ENCODE peak calls at places on chromosome 11, in four cellular contexts. V is ovary, F is WERI-Rb-1, Z is brain microvascular endothelial cell. G is an unnamed sample.

GRCh38 chr11:133946541-133947297 is 10.0 kb downstream of the IGSF9B start:
- DNase-seq in V (no peak), F (peak), Z (no peak), G (no peak)

GRCh38 chr11:10477690-10478046 is 22.6 kb downstream of the AMPD3 start:
- DNase-seq in V (no peak), F (no peak), Z (no peak), G (no peak)

GRCh38 chr11:19970944-19971343 is 189.3 kb downstream of the DBX1 start:
- DNase-seq in F (no peak), Z (no peak), V (no peak), G (no peak)

GRCh38 chr11:75562836-75563484 is 907 bp downstream of the SERPINH1 start:
- DNase-seq in F (peak), Z (peak), V (no peak), G (no peak)

GRCh38 chr11:118522571-118523072 is 4.7 kb upstream of the TTC36 start:
- DNase-seq in Z (peak), V (no peak), F (peak), G (no peak)

GRCh38 chr11:19955660-19956059 is 204.6 kb downstream of the DBX1 start:
- DNase-seq in F (no peak), Z (no peak), V (no peak), G (no peak)

GRCh38 chr11:114228401-114229061 is 67.7 kb upstream of the NNMT start:
- DNase-seq in F (peak), V (no peak), Z (no peak), G (no peak)

GRCh38 chr11:36296925-36297604 is 977 bp downstream of the PRR5L start:
- DNase-seq in V (no peak), F (no peak), Z (peak), G (peak)

GRCh38 chr11:78138694-78139421 is 568 bp downstream of the ALG8 start:
- DNase-seq in Z (peak), F (no peak), V (no peak), G (no peak)

GRCh38 chr11:11407065-11407737 is 54.2 kb upstream of the CSNK2A3 start:
- DNase-seq in F (no peak), V (peak), Z (no peak), G (no peak)

GRCh38 chr11:47366020-47366490 is 12.3 kb downstream of the SPI1 start:
- DNase-seq in Z (no peak), V (no peak), F (no peak), G (no peak)

GRCh38 chr11:42536961-42537360 is 774.8 kb upstream of the API5 start:
- DNase-seq in V (no peak), F (no peak), Z (no peak), G (no peak)

GRCh38 chr11:104467414-104467813 is 303.5 kb upstream of the PDGFD start:
- DNase-seq in V (no peak), F (no peak), Z (peak), G (no peak)

GRCh38 chr11:122853971-122854446 is 15.7 kb downstream of the CRTAM start:
- DNase-seq in Z (peak), F (peak), V (peak), G (peak)

GRCh38 chr11:69053169-69053477 is 4.4 kb downstream of the TPCN2 start:
- DNase-seq in Z (no peak), F (no peak), V (no peak), G (no peak)

GRCh38 chr11:76329983-76330382 is 50.9 kb downstream of the THAP12 start:
- DNase-seq in F (no peak), V (no peak), Z (no peak), G (no peak)

GRCh38 chr11:42620796-42621195 is 691.0 kb upstream of the API5 start:
- DNase-seq in Z (no peak), V (no peak), F (no peak), G (no peak)

GRCh38 chr11:128913806-128914205 is 22.6 kb downstream of the KCNJ5 start:
- DNase-seq in V (no peak), F (peak), Z (no peak), G (no peak)

GRCh38 chr11:34263462-34264186 is 94.2 kb downstream of the ABTB2 start:
- DNase-seq in V (no peak), Z (peak), F (no peak), G (peak)

GRCh38 chr11:111046291-111046690 is 199.2 kb upstream of the POU2AF2 start:
- DNase-seq in F (no peak), V (no peak), Z (peak), G (no peak)

GRCh38 chr11:101348786-101349185 is 219.2 kb upstream of the PGR start:
- DNase-seq in Z (no peak), F (no peak), V (no peak), G (no peak)

GRCh38 chr11:1679881-1680280 is 17.1 kb upstream of the KRTAP5-6 start:
- DNase-seq in V (no peak), Z (no peak), F (no peak), G (no peak)

GRCh38 chr11:9613830-9614762 is 40.6 kb downstream of the WEE1 start:
- DNase-seq in V (peak), Z (peak), F (peak), G (peak)

GRCh38 chr11:108338750-108339149 is 115.9 kb downstream of the ATM start:
- DNase-seq in V (no peak), F (no peak), Z (no peak), G (no peak)

GRCh38 chr11:29260939-29261705 is 755.7 kb downstream of the KCNA4 start:
- DNase-seq in V (no peak), Z (peak), F (no peak), G (no peak)

GRCh38 chr11:128686045-128686741 is 7.7 kb upstream of the FLI1 start:
- DNase-seq in F (no peak), V (no peak), Z (no peak), G (no peak)

GRCh38 chr11:1936072-1936780 is 10.9 kb upstream of the MRPL23 start:
- DNase-seq in V (peak), F (no peak), Z (no peak), G (no peak)

GRCh38 chr11:57312511-57313021 is 12.2 kb downstream of the TNKS1BP1 start:
- DNase-seq in F (no peak), Z (no peak), V (no peak), G (no peak)

GRCh38 chr11:66340596-66341501 is 4.1 kb downstream of the BRMS1 start:
- DNase-seq in F (no peak), V (no peak), Z (no peak), G (no peak)

GRCh38 chr11:67504023-67504949 is 877 bp downstream of the PITPNM1 start:
- DNase-seq in Z (peak), V (no peak), F (no peak), G (no peak)

GRCh38 chr11:57798905-57799559 is 37.4 kb downstream of the CTNND1 start:
- DNase-seq in Z (no peak), F (no peak), V (peak), G (no peak)

GRCh38 chr11:73218830-73219215 is 742 bp downstream of the P2RY2 start:
- DNase-seq in Z (no peak), V (no peak), F (no peak), G (no peak)

GRCh38 chr11:83713701-83714100 is 427.5 kb upstream of the CCDC90B start:
- DNase-seq in F (no peak), Z (no peak), V (no peak), G (peak)

GRCh38 chr11:23988381-23989006 is 508.4 kb upstream of the LUZP2 start:
- DNase-seq in F (no peak), Z (peak), V (no peak), G (peak)

GRCh38 chr11:82004537-82005213 is 729.0 kb downstream of the FAM181B start:
- DNase-seq in Z (peak), V (no peak), F (no peak), G (no peak)
- H3K4me3 ChIP-seq in Z (no peak), V (no peak), F (no peak), G (no peak)

GRCh38 chr11:70312401-70313357 is 42.2 kb downstream of the PPFIA1 start:
- DNase-seq in Z (no peak), F (no peak), V (no peak), G (no peak)
- H3K4me3 ChIP-seq in Z (no peak), F (no peak), V (no peak), G (no peak)

GRCh38 chr11:117023178-117023577 is 75.0 kb downstream of the SIK3 start:
- DNase-seq in Z (no peak), V (no peak), F (no peak), G (no peak)

GRCh38 chr11:117019871-117020270 is 78.4 kb downstream of the SIK3 start:
- DNase-seq in F (no peak), Z (no peak), V (no peak), G (no peak)

GRCh38 chr11:117020287-117020686 is 77.9 kb downstream of the SIK3 start:
- DNase-seq in V (no peak), F (no peak), Z (no peak), G (no peak)

GRCh38 chr11:117022526-117022925 is 75.7 kb downstream of the SIK3 start:
- DNase-seq in V (no peak), Z (no peak), F (no peak), G (no peak)

GRCh38 chr11:117020873-117021564 is 77.2 kb downstream of the SIK3 start:
- DNase-seq in Z (no peak), V (no peak), F (no peak), G (no peak)
- H3K4me3 ChIP-seq in Z (no peak), V (no peak), F (no peak), G (no peak)

DNA sequence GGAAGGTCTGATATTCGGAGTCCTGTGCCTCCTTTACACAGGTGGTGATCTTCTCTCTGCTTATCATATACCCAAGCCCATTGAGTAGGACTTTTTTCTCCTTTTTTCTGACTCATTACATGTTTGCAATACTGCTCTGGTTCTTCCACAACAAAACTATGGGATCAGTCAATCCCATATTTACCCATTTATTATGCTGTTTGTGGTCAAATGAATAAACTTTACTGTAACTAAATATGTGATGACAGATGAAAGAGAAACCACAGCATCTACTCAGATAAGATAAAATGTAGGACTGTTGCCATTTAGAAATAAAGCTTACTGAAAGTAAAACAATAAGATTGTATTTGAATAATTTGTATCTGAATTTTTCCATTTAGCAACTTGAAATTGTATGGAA is 958.7 kb upstream of the FAT3 start:
- DNase-seq in F (no peak), V (no peak), Z (no peak), G (no peak)
- H3K4me3 ChIP-seq in F (no peak), V (no peak), Z (no peak), G (no peak)

DNA sequence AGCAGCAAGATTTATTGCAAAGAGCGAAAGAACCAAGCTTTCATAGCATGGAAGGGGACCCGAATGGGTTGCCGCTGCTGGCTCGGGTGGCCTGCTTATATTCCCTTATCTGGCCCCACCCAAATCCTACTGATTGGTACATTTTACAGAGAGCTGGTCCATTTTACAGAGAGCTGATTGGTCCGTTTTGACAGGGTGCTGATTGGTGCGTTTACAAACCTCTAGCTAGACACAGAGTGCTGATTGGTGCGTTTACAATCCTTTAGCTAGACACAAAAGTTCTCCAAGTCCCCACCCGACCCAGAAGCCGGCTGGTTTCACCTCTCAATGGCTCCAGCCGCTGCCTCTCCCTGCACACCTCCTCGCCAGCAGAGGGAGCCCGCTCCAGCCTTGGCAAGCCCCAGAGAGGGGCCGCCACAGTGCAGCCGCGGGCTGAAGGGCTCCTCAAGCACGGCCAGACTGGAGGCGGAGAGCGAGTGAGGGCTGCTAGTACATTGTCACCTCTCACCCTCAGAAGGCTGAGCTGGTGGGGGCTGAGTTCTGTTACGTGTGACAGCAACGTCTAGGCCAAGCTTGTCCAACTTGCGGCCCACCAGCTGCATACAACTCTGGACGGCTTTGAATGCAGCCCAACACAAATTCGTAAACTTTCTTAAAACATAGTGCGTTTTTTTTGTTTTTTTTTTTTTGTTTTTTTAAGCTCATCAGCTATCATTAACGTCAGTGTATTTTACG is 8.7 kb downstream of the PTH start:
- DNase-seq in F (peak), Z (peak), V (no peak), G (no peak)
- H3K4me3 ChIP-seq in F (no peak), Z (no peak), V (no peak), G (peak)

DNA sequence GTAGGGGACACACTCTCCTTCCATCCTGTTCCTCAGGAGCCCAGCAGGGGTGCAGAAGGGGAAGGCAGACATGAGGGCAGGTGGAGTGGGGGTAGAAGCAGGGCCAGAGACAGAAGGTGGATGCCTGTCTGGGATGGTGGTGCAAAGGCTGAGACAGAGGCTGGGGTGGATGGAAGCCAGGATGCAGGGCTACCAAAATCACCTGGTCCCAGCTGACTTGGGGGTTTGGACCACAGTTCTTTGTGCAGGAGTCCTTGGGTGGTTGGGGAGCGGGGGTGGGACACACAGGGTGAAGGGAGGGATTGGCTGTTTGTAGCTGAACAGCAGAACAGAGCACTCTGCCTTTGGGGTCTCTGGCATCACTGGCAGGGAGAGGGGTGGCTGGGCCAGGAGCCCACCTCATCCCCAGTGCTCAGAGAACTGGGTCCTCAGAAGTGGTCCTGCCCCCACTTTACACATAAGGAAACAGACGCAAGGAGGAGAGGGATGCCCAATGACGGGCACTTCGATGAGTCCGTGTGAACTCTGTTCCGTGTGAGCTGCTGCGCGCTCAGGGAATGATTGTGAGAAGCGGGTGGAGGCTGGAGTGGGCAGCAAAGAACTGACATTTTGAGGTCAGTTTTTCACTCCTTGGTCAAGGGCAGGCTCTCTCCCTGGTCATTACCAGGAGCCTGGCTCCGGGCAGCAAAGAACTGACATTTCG is 1.8 kb downstream of the TAGLN start:
- DNase-seq in V (peak), F (no peak), Z (no peak), G (no peak)
- H3K4me3 ChIP-seq in V (peak), F (no peak), Z (peak), G (peak)

GRCh38 chr11:16767137-16767536 is 28.7 kb downstream of the C11orf58 start:
- DNase-seq in Z (no peak), F (no peak), V (no peak), G (no peak)
- H3K4me3 ChIP-seq in Z (no peak), F (no peak), V (no peak), G (no peak)

DNA sequence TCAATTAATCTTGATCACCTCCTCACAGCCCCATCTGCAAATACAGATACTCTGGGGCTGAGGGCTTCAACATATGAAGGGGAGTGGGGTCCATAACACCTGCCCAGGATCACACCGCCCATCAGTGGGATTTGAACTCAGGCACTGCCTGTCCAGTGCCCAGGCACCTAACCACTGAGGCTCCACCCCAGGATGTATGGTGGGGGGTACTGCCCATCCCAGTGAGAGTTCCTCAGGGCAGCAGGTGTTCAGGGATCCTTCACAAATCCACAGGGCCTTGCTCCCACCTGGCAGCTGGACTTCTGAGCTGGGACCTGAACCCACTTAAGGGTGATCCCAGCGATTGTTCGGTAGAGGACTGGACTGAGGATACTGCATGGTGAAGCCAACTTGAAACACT is 33.2 kb downstream of the PRDM11 start:
- DNase-seq in F (peak), V (no peak), Z (no peak), G (no peak)
- H3K4me3 ChIP-seq in F (peak), V (peak), Z (peak), G (peak)

GRCh38 chr11:121571466-121571865 is 118.7 kb upstream of the SORL1-AS1 start:
- DNase-seq in Z (no peak), F (no peak), V (no peak), G (no peak)
- H3K4me3 ChIP-seq in Z (no peak), F (no peak), V (no peak), G (no peak)

DNA sequence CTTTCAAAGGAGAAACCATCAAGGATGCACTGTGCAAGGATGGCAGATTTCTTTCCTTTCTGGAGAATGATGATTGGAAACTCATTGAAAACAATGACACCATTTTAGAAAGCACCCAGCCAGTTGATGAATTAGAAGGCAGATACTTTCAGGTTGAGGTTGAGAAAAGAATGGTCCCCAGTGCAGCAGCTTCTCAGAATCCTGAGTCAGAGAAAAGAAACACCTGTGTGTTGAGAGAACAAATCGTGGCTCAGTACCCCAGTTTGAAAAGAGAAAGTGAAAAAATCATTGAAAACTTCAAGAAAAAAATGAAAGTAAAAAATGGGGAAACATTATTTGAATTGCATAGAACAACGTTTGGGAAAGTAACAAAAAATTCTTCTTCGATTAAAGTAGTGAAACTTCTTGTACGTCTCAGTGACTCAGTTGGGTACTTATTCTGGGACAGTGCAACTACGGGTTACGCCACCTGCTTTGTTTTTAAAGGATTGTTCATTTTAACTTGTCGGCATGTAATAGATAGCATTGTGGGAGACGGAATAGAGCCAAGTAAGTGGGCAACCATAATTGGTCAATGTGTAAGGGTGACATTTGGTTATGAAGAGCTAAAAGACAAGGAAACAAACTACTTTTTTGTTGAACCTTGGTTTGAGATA is 9.8 kb downstream of the FAM111A start:
- DNase-seq in F (no peak), Z (no peak), V (no peak), G (no peak)
- H3K4me3 ChIP-seq in F (no peak), Z (no peak), V (no peak), G (no peak)